ENCODE peak calls at places on chromosome 22, in four cellular contexts. Z is PC-3, V is GM12865, A is kidney. U is an unnamed sample.
A peak's percentile ranks its signal among the peaks of the same experiment; 100 is the strongest.

GRCh38 chr22:46655861-46656608 is 35.8 kb downstream of the GRAMD4 start:
- DNase-seq in Z (no peak), V (no peak), A (no peak), U (no peak)

GRCh38 chr22:31917227-31917921 is 27.0 kb upstream of the YWHAH start:
- DNase-seq in Z (no peak), V (peak; percentile 65), A (no peak), U (no peak)

GRCh38 chr22:26226538-26227297 is 57.5 kb downstream of the SEZ6L start:
- DNase-seq in Z (no peak), V (no peak), A (no peak), U (no peak)

GRCh38 chr22:33803883-33804282 is 116.4 kb downstream of the LARGE1 start:
- DNase-seq in Z (no peak), V (no peak), A (no peak), U (no peak)

GRCh38 chr22:45098056-45098455 is 65.7 kb upstream of the NUP50 start:
- DNase-seq in Z (no peak), V (no peak), A (no peak), U (no peak)

GRCh38 chr22:39748877-39749276 is 144.7 kb downstream of the ENTHD1 start:
- DNase-seq in Z (peak; percentile 48), V (no peak), A (no peak), U (peak; percentile 19)

GRCh38 chr22:41092023-41092817 is at the start of gene EP300:
- DNase-seq in Z (peak; percentile 65), V (peak; percentile 93), A (peak; percentile 97), U (peak; percentile 28)

GRCh38 chr22:44386386-44387035 is 73.8 kb upstream of the SHISAL1 start:
- DNase-seq in Z (no peak), V (no peak), A (peak; percentile 38), U (no peak)

GRCh38 chr22:46660604-46661201 is 40.5 kb downstream of the GRAMD4 start:
- DNase-seq in Z (no peak), V (no peak), A (peak; percentile 71), U (no peak)

GRCh38 chr22:32650553-32651345 is 150.8 kb upstream of the TIMP3 start:
- DNase-seq in Z (no peak), V (no peak), A (no peak), U (no peak)

GRCh38 chr22:45083659-45084305 is 74.0 kb upstream of the PHF21B start:
- DNase-seq in Z (peak; percentile 76), V (no peak), A (no peak), U (peak; percentile 34)

GRCh38 chr22:31950226-31950625 is 5.9 kb downstream of the YWHAH start:
- DNase-seq in Z (no peak), V (no peak), A (no peak), U (no peak)

GRCh38 chr22:46631113-46631512 is 10.9 kb downstream of the GRAMD4 start:
- DNase-seq in Z (no peak), V (no peak), A (peak; percentile 38), U (no peak)

DNA sequence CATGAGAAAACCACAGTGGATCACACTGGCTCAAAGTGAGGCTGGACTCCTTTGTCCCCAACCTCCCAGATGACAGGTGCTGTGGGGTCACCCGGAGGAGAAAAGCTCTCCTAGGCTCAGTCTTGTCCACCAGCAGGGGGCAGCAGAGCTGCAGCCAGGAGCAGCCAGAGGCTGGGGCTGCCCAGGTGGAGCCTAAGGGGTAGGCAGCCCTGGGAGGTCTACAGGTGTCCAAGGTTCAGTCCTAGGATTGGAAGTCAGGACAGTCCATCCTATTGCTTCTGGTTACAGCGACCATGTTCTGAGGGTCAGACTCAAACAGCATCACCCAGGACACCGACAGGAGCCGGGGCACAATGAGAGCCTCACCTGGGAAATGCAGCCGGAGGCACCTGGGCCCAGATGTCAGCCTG is 77.6 kb upstream of the IGLL5 start:
- DNase-seq in Z (no peak), V (no peak), A (peak; percentile 72), U (no peak)
- TF ChIP-seq CTCF in Z (no peak), V (no peak), A (peak; percentile 17), U (peak; percentile 72)

GRCh38 chr22:49850021-49850911 is 3.4 kb upstream of the ZBED4 start:
- DNase-seq in Z (no peak), V (no peak), A (no peak), U (no peak)
- H3K4me3 ChIP-seq in Z (no peak overlapping the region), V (no peak overlapping the region), A (no peak overlapping the region), U (no peak overlapping the region)

DNA sequence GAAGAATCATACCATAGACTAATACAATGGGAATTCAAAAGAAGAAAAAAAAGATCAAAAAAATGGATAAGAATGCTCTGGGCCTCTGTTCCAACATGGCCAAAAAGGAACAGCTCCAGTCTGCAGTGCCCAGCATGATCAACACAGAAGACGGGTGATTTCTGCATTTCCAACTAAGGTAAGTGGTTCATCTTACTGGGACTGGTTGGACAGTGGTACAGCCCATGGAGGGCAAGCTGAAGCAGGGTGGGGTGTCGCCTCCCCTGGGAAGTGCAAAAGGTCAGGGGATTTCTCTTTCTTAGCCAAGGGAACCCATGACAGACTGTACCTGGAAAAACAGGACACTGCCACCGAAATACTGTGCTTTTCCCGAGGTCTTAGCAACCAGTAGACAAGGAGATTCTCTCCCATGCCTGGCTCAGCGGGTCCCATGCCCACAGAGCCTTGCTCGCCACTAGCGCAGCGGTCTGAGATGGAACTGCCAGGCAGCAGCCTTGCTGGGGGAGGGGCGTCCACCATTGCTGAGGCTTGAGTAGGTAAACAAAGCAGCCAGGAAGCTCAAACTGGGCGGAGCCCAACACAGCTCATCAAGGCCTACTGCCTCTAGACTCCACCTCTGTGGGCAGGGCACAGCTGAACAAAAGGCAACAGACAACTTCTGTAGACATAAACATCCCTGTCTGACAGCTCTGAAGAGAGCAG is 428.4 kb downstream of the MN1 start:
- DNase-seq in Z (peak; percentile 62), V (peak; percentile 1), A (no peak), U (no peak)
- TF ChIP-seq CTCF in Z (no peak), V (no peak), A (no peak), U (no peak)

DNA sequence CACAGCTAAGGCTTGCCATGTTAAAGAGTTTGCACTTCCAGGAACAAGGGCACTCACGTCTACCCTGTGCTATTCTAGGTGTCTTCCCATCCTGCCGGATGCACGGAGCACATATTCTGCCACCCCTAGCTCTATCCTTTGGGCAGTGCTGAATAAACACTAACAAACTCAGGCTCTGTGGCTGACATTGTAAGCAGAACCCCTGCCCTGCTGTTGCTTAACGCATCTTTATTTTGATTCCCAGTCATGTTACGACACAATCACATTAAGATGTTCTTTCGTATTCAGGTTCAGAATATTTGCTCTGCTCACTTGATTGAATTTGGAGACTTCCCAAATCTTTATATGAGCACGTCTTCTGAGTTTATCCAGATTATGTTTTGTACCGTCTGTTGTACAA is 3.7 kb upstream of the HDHD5 start:
- DNase-seq in Z (no peak), V (no peak), A (no peak), U (no peak)
- H3K4me3 ChIP-seq in Z (no peak overlapping the region), V (no peak overlapping the region), A (no peak overlapping the region), U (no peak overlapping the region)

GRCh38 chr22:27825174-27825573 is 23.6 kb upstream of the MN1 start:
- DNase-seq in Z (no peak), V (peak; percentile 26), A (no peak), U (no peak)
- TF ChIP-seq CTCF in Z (peak; percentile 55), V (peak; percentile 33), A (no peak), U (peak; percentile 28)

DNA sequence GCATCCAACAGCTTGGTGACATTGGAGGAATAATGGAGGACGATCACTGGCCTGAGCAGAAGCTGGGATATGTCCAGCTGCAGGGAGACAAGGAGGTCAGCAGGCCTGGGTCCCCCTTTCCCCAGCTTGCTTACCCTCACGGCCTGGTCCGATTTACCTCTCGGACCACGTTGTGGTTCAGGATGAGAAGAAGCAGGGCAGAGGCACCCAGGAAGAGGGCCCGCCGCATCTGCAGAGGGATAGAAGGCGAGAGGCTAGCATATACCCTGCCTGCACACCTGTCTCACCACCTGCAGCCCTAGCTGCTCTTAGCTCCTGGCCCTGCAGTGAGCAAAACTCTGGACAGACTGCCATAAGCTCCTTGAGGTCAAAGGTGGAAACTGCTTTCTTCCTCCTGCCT is 1.3 kb downstream of the RNF215 start:
- DNase-seq in Z (no peak), V (no peak), A (peak; percentile 61), U (no peak)
- H3K4me3 ChIP-seq in Z (peak overlapping the region; percentile 76), V (no peak overlapping the region), A (no peak overlapping the region), U (no peak overlapping the region)

GRCh38 chr22:36998620-36999351 is 20.5 kb downstream of the TST start:
- DNase-seq in Z (no peak), V (no peak), A (peak; percentile 31), U (no peak)
- TF ChIP-seq CTCF in Z (peak; percentile 34), V (no peak), A (peak; percentile 1), U (no peak)

DNA sequence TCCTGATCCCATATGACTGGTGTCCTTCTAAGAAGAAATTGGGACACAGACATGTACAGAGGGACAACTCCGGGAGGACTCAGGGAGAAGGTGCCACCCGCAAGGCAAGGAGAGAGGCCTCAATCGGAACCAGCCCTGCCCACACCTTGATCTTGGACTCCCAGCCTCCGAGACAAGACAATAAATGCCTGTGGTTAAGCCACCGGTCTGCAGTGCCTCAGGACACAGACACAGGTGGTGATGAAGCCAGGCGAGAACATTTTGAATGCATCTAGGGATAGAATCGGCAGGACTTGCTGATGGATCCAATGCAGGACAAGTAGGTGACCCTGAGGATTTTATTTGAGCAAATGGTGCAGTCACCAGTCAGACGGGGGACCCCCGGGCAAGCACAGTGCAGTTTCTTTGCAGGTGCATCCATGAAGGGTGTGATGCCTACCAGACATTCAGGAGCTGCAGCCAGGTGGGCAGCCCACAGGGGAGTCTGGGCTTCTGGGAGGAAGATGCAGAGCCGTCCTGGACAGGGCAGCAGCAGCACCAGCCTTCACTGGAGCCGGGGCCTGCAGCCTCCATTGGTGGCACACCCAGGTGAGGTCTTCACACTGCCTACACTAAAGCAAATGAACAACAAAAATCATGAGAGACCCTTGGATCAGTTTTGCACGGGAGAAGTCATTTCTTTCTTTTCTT is 20.2 kb upstream of the SEPTIN5 start:
- DNase-seq in Z (peak; percentile 30), V (no peak), A (no peak), U (no peak)
- H3K4me3 ChIP-seq in Z (no peak overlapping the region), V (no peak overlapping the region), A (no peak overlapping the region), U (no peak overlapping the region)

GRCh38 chr22:30535182-30535581 is 11.4 kb downstream of the SEC14L6 start:
- DNase-seq in Z (no peak), V (peak; percentile 61), A (no peak), U (no peak)

GRCh38 chr22:30539368-30539767 is 7.2 kb downstream of the SEC14L6 start:
- DNase-seq in Z (no peak), V (no peak), A (no peak), U (no peak)

GRCh38 chr22:30538280-30538679 is 8.3 kb downstream of the SEC14L6 start:
- DNase-seq in Z (peak; percentile 1), V (no peak), A (no peak), U (no peak)

GRCh38 chr22:30541979-30542810 is 4.3 kb downstream of the SEC14L6 start:
- DNase-seq in Z (no peak), V (no peak), A (peak; percentile 76), U (no peak)

DNA sequence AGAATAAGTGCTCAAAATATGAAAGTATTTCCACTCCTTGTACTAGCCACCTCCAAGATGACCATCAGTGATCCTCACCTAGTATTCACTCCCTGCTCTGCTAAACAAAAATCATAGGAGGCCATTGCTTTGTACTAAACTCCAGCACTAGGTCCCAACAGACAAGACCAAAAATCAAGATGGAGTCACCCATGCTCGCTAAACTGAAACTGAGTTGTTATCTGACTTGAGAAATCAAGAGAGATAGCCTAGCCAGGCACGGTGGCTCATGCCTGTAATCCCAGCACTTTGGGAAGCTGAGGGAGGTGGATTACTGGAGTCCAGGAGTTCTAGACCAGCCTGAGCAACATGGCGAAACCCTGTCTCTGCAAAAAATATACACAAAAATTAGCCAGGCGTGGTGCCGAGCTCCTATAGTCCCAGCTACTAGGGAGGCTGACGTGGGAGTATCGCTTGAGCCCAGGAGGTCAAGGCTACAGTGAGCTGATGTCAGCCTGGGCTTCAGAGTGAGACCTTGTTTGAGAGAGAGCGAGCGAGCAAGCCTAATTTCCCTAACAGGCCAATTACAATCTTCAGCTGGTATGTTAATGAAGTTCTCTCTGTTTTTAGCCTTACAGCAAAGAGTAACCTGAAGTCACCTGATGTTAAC is 9.3 kb downstream of the SEC14L6 start:
- DNase-seq in Z (no peak), V (no peak), A (no peak), U (no peak)
- TF ChIP-seq CTCF in Z (no peak), V (no peak), A (no peak), U (no peak)

U was measured in astrocyte of the cerebellum.